ENCODE peak calls at places on chromosomes 11 and 22, in ten cellular contexts. D is HFF-Myc; G is memory B cell; O is AG10803; J is heart left ventricle; T is T1000; N is AG20443; P is dermis microvascular lymphatic vessel endothelial cell; B is activated CD4-positive, alpha-beta T cell treated with anti-CD3 and anti-CD28 coated beads for 24 hours; M is NCI-H2107. S is an unnamed sample.

GRCh38 chr11:102256251-102256650 is 61.0 kb upstream of the BIRC3 start:
- DNase-seq in D (peak), G (no peak), O (peak), J (no peak), T (peak), N (peak), P (peak), B (no peak), M (no peak), S (no peak)

GRCh38 chr22:44304354-44304753 is 8.4 kb downstream of the SHISAL1 start:
- DNase-seq in D (no peak), G (no peak), O (peak), J (no peak), T (peak), N (peak), P (no peak), B (no peak), M (no peak), S (no peak)

GRCh38 chr11:121391914-121392313 is 60.2 kb upstream of the SORL1 start:
- DNase-seq in D (no peak), G (no peak), O (no peak), J (no peak), T (no peak), N (peak), P (no peak), B (no peak), M (no peak), S (no peak)

GRCh38 chr11:110147965-110148709 is 54.9 kb downstream of the ZC3H12C start:
- DNase-seq in D (no peak), G (no peak), O (peak), J (no peak), T (no peak), N (peak), P (peak), B (no peak), M (no peak), S (no peak)

GRCh38 chr11:33893711-33894401 is 2.0 kb upstream of the LMO2 start:
- DNase-seq in D (no peak), G (peak), O (no peak), J (no peak), T (no peak), N (no peak), P (no peak), B (peak), M (no peak), S (no peak)

GRCh38 chr11:119322921-119323531 is 6.1 kb upstream of the MCAM start:
- DNase-seq in D (no peak), G (no peak), O (no peak), J (no peak), T (no peak), N (no peak), P (no peak), B (no peak), M (no peak), S (no peak)

GRCh38 chr22:44143117-44143495 is 37.6 kb upstream of the PARVG start:
- DNase-seq in D (no peak), G (no peak), O (no peak), J (no peak), T (no peak), N (no peak), P (no peak), B (no peak), M (no peak), S (no peak)

GRCh38 chr11:63682045-63682915 is 980 bp downstream of the RTN3 start:
- DNase-seq in D (no peak), G (no peak), O (no peak), J (no peak), T (no peak), N (peak), P (peak), B (no peak), M (peak), S (peak)

GRCh38 chr11:102761646-102762238 is 18.7 kb downstream of the MMP10 start:
- DNase-seq in D (no peak), G (no peak), O (peak), J (no peak), T (no peak), N (peak), P (peak), B (no peak), M (no peak), S (no peak)

GRCh38 chr11:77311701-77312100 is 10.2 kb upstream of the GDPD4 start:
- DNase-seq in D (no peak), G (no peak), O (no peak), J (no peak), T (no peak), N (no peak), P (no peak), B (no peak), M (no peak), S (no peak)

GRCh38 chr22:44452531-44453420 is 45.3 kb downstream of the RTL6 start:
- DNase-seq in D (no peak), G (no peak), O (no peak), J (no peak), T (no peak), N (no peak), P (no peak), B (no peak), M (no peak), S (no peak)

GRCh38 chr11:34405079-34405858 is 33.5 kb upstream of the CAT start:
- DNase-seq in D (no peak), G (no peak), O (peak), J (no peak), T (no peak), N (peak), P (peak), B (no peak), M (no peak), S (no peak)

GRCh38 chr11:396948-397548 is 3.0 kb downstream of the PKP3 start:
- DNase-seq in D (no peak), G (no peak), O (peak), J (peak), T (no peak), N (peak), P (peak), B (no peak), M (no peak), S (no peak)

GRCh38 chr22:43923191-43923590 is 414 bp upstream of the PNPLA3 start:
- DNase-seq in D (no peak), G (no peak), O (no peak), J (no peak), T (no peak), N (no peak), P (peak), B (no peak), M (no peak), S (no peak)

GRCh38 chr11:1557168-1557884 is 14.7 kb downstream of the DUSP8 start:
- DNase-seq in D (no peak), G (no peak), O (no peak), J (no peak), T (no peak), N (no peak), P (no peak), B (no peak), M (no peak), S (peak)

GRCh38 chr11:8105666-8106065 is 24.7 kb downstream of the TUB start:
- DNase-seq in D (no peak), G (no peak), O (no peak), J (no peak), T (no peak), N (no peak), P (no peak), B (no peak), M (no peak), S (no peak)

GRCh38 chr11:70934999-70935768 is 317.2 kb downstream of the SHANK2 start:
- DNase-seq in D (no peak), G (no peak), O (no peak), J (no peak), T (no peak), N (peak), P (peak), B (no peak), M (no peak), S (no peak)

GRCh38 chr22:47376322-47376700 is 613.9 kb downstream of the TBC1D22A start:
- DNase-seq in D (no peak), G (no peak), O (no peak), J (peak), T (no peak), N (no peak), P (no peak), B (no peak), M (no peak), S (no peak)

GRCh38 chr22:43159484-43160178 is 8.3 kb downstream of the TSPO start:
- DNase-seq in D (no peak), G (no peak), O (no peak), J (no peak), T (no peak), N (peak), P (peak), B (no peak), M (no peak), S (peak)

GRCh38 chr22:48800036-48800885 is 1027.4 kb downstream of the BRD1 start:
- DNase-seq in D (no peak), G (no peak), O (no peak), J (no peak), T (no peak), N (no peak), P (no peak), B (no peak), M (no peak), S (no peak)

GRCh38 chr11:32071811-32072210 is 19.1 kb upstream of the RCN1 start:
- DNase-seq in D (no peak), G (no peak), O (peak), J (no peak), T (no peak), N (peak), P (peak), B (no peak), M (no peak), S (no peak)

GRCh38 chr11:71252782-71253730 is 679 bp upstream of the SHANK2 start:
- DNase-seq in D (no peak), G (no peak), O (peak), J (no peak), T (peak), N (peak), P (no peak), B (no peak), M (no peak), S (no peak)

GRCh38 chr22:27308513-27308912 is 493.0 kb downstream of the MN1 start:
- DNase-seq in D (no peak), G (no peak), O (no peak), J (no peak), T (no peak), N (no peak), P (no peak), B (no peak), M (no peak), S (no peak)

GRCh38 chr22:22705328-22706100 is 61.1 kb downstream of the GGTLC2 start:
- DNase-seq in D (no peak), G (no peak), O (no peak), J (no peak), T (no peak), N (no peak), P (no peak), B (no peak), M (no peak), S (no peak)

GRCh38 chr22:21712751-21713427 is 22.7 kb downstream of the YPEL1 start:
- DNase-seq in D (peak), G (peak), O (peak), J (peak), T (peak), N (peak), P (peak), B (peak), M (no peak), S (peak)

GRCh38 chr11:127049486-127049885 is 48.9 kb upstream of the KIRREL3 start:
- DNase-seq in D (no peak), G (no peak), O (no peak), J (no peak), T (no peak), N (no peak), P (no peak), B (no peak), M (no peak), S (no peak)

GRCh38 chr22:24843048-24843447 is 37.0 kb downstream of the SGSM1 start:
- DNase-seq in D (no peak), G (no peak), O (no peak), J (no peak), T (no peak), N (no peak), P (peak), B (no peak), M (no peak), S (no peak)